ENCODE peak calls at places on chromosomes 1 and 21, in four cellular contexts. F, I, H and C are unnamed samples.

GRCh38 chr21:33444499-33444898 is 35.3 kb downstream of the TMEM50B start:
- DNase-seq in F (no peak), I (no peak), H (no peak), C (no peak)

GRCh38 chr1:246001142-246001812 is 505.8 kb downstream of the SMYD3 start:
- DNase-seq in F (no peak), I (no peak), H (no peak), C (no peak)

GRCh38 chr1:204094262-204095247 is 21.6 kb downstream of the SOX13 start:
- DNase-seq in F (peak), I (no peak), H (no peak), C (no peak)

GRCh38 chr21:44818636-44819011 is 762 bp upstream of the SUMO3 start:
- DNase-seq in F (no peak), I (no peak), H (no peak), C (no peak)

GRCh38 chr1:51192213-51192843 is 43.7 kb upstream of the RNF11 start:
- DNase-seq in F (peak), I (peak), H (peak), C (peak)

GRCh38 chr1:229191066-229191674 is 79.7 kb upstream of the RAB4A start:
- DNase-seq in F (no peak), I (no peak), H (peak), C (no peak)

GRCh38 chr1:91707114-91707889 is 178.6 kb downstream of the TGFBR3 start:
- DNase-seq in F (no peak), I (no peak), H (no peak), C (no peak)

GRCh38 chr1:109838838-109839240 is 71.8 kb upstream of the CSF1 start:
- DNase-seq in F (peak), I (no peak), H (no peak), C (no peak)

GRCh38 chr1:206507395-206508129 is at the start of gene RASSF5:
- DNase-seq in F (no peak), I (peak), H (peak), C (peak)

GRCh38 chr1:179329862-179330261 is 35.9 kb upstream of the AXDND1 start:
- DNase-seq in F (no peak), I (no peak), H (no peak), C (no peak)

GRCh38 chr21:34702341-34702807 is 33.6 kb downstream of the CLIC6 start:
- DNase-seq in F (no peak), I (no peak), H (no peak), C (no peak)

GRCh38 chr1:161855260-161855659 is 89.1 kb downstream of the ATF6 start:
- DNase-seq in F (no peak), I (no peak), H (no peak), C (no peak)

GRCh38 chr1:161863549-161863948 is 97.4 kb downstream of the ATF6 start:
- DNase-seq in F (no peak), I (no peak), H (no peak), C (no peak)

GRCh38 chr1:161858271-161858670 is 92.2 kb downstream of the ATF6 start:
- DNase-seq in F (no peak), I (no peak), H (no peak), C (no peak)
- TF ChIP-seq FOXJ3 in F (no peak), I (no peak), H (no peak), C (no peak)

GRCh38 chr1:9410737-9411297 is 118.1 kb downstream of the SPSB1 start:
- DNase-seq in F (peak), I (peak), H (no peak), C (peak)
- TF ChIP-seq FOXJ3 in F (no peak), I (no peak), H (no peak), C (no peak)

GRCh38 chr1:39628807-39629347 is 10.6 kb downstream of the HEYL start:
- DNase-seq in F (no peak), I (no peak), H (no peak), C (no peak)

GRCh38 chr1:39623053-39623452 is 16.4 kb downstream of the HEYL start:
- DNase-seq in F (no peak), I (no peak), H (no peak), C (peak)

GRCh38 chr1:39625462-39626273 is 13.8 kb downstream of the HEYL start:
- DNase-seq in F (no peak), I (no peak), H (no peak), C (peak)

GRCh38 chr1:39625009-39625408 is 14.4 kb downstream of the HEYL start:
- DNase-seq in F (no peak), I (no peak), H (no peak), C (no peak)

GRCh38 chr1:39626646-39627045 is 12.8 kb downstream of the HEYL start:
- DNase-seq in F (no peak), I (no peak), H (no peak), C (peak)
- TF ChIP-seq FOXJ3 in F (no peak), I (no peak), H (no peak), C (no peak)

GRCh38 chr1:2104621-2105427 is 54.6 kb downstream of the PRKCZ start:
- DNase-seq in F (peak), I (peak), H (peak), C (peak)

GRCh38 chr1:2107586-2108212 is 57.5 kb downstream of the PRKCZ start:
- DNase-seq in F (no peak), I (no peak), H (no peak), C (no peak)

GRCh38 chr1:2103901-2104590 is 53.8 kb downstream of the PRKCZ start:
- DNase-seq in F (no peak), I (no peak), H (no peak), C (no peak)

GRCh38 chr1:2106681-2107405 is 56.6 kb downstream of the PRKCZ start:
- DNase-seq in F (no peak), I (no peak), H (no peak), C (no peak)

GRCh38 chr1:2105781-2106524 is 55.7 kb downstream of the PRKCZ start:
- DNase-seq in F (no peak), I (no peak), H (no peak), C (no peak)
- TF ChIP-seq FOXJ3 in F (no peak), I (no peak), H (no peak), C (no peak)

GRCh38 chr1:26020941-26021646 is 481 bp upstream of the EXTL1 start:
- DNase-seq in F (no peak), I (no peak), H (no peak), C (no peak)

GRCh38 chr1:26022404-26022779 is 817 bp downstream of the EXTL1 start:
- DNase-seq in F (no peak), I (no peak), H (no peak), C (no peak)

GRCh38 chr1:26021647-26022403 is at the start of gene EXTL1:
- DNase-seq in F (no peak), I (no peak), H (peak), C (peak)

GRCh38 chr1:26019641-26020315 is 1.8 kb upstream of the EXTL1 start:
- DNase-seq in F (no peak), I (no peak), H (no peak), C (no peak)

GRCh38 chr1:26020390-26020789 is 1.2 kb upstream of the EXTL1 start:
- DNase-seq in F (no peak), I (no peak), H (no peak), C (no peak)
- TF ChIP-seq FOXJ3 in F (no peak), I (no peak), H (no peak), C (no peak)

GRCh38 chr1:118206966-118207365 is 21.9 kb upstream of the SPAG17 start:
- DNase-seq in F (no peak), I (no peak), H (no peak), C (no peak)

GRCh38 chr1:118201524-118201923 is 16.5 kb upstream of the SPAG17 start:
- DNase-seq in F (no peak), I (no peak), H (no peak), C (no peak)

GRCh38 chr1:118202076-118202608 is 17.1 kb upstream of the SPAG17 start:
- DNase-seq in F (no peak), I (no peak), H (no peak), C (no peak)

GRCh38 chr1:118204648-118205047 is 19.6 kb upstream of the SPAG17 start:
- DNase-seq in F (no peak), I (no peak), H (no peak), C (no peak)

GRCh38 chr1:118204106-118204505 is 19.1 kb upstream of the SPAG17 start:
- DNase-seq in F (no peak), I (no peak), H (no peak), C (no peak)
- TF ChIP-seq FOXJ3 in F (no peak), I (no peak), H (no peak), C (no peak)

GRCh38 chr1:210129092-210129491 is 103.5 kb upstream of the SERTAD4 start:
- DNase-seq in F (no peak), I (no peak), H (no peak), C (no peak)
- TF ChIP-seq FOXJ3 in F (no peak), I (no peak), H (no peak), C (no peak)

DNA sequence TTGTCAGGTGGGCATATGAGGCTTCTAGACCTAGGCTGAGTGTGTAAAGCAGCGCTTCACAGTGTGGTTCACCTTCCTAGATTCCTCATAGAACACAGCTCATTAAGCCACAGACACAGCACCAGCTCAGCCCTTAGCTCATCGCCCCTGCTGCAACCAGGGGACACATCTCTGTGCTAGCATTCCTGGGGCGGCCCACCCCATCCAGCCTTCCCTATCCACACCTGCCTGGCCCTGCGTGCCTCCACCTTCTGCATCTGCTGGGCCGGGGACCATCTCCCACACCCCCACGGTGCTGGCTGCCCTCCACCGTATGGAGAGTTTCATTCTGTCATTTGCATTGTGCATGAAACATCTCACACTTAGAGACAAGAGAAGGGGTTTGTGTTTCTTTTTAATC is 35.8 kb upstream of the PRSS38 start:
- DNase-seq in F (no peak), I (no peak), H (peak), C (no peak)
- TF ChIP-seq FOXJ3 in F (no peak), I (no peak), H (no peak), C (no peak)

GRCh38 chr1:29259802-29260441 is 23.6 kb downstream of the PTPRU start:
- DNase-seq in F (no peak), I (peak), H (peak), C (peak)
- TF ChIP-seq FOXJ3 in F (no peak), I (no peak), H (no peak), C (no peak)

GRCh38 chr1:10691740-10692125 is 104.7 kb downstream of the CASZ1 start:
- DNase-seq in F (no peak), I (no peak), H (no peak), C (no peak)

GRCh38 chr1:10693152-10693496 is 103.3 kb downstream of the CASZ1 start:
- DNase-seq in F (no peak), I (no peak), H (no peak), C (no peak)

GRCh38 chr1:10693497-10694273 is 102.8 kb downstream of the CASZ1 start:
- DNase-seq in F (no peak), I (peak), H (peak), C (peak)

GRCh38 chr1:10691075-10691739 is 105.2 kb downstream of the CASZ1 start:
- DNase-seq in F (no peak), I (no peak), H (no peak), C (no peak)

DNA sequence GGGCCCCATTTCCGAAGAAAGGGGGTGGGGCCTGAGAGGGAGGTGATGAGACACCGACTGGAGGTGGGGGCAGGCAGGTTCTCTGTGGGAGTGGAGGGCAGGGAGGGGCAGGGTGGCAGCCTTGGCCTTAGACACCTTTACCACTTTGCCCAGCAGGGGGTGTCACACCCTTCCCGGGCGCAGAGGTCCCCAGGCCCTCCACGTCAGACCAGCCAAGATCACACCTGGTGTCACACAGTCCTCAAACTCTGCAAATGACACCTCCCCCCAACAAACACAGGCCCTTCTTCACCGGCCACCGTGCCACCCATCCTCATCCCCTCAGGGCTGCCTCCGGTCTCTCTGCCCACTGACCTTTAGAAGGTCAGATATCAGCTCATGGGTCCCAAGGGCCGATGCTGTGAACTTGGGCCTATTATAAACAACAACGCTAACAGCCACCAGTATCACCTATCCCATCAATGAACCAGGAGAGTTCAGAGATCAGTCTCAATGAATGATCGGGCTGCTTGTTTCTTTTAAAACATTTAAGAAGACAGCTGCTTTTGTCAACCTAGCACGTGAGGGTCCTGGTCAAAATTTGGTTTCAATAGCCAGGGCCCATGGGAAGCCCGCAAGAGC is 103.9 kb downstream of the CASZ1 start:
- DNase-seq in F (peak), I (peak), H (no peak), C (peak)
- TF ChIP-seq FOXJ3 in F (no peak), I (no peak), H (no peak), C (no peak)